ENCODE peak calls at places on chromosome 17, in nine cellular contexts. One of them, this sample, is unnamed.

GRCh38 chr17:71764507-71764906 is 356.3 kb upstream of the SOX9 start:
- DNase-seq in neural progenitor cell: peak
- DNase-seq in cardiac fibroblast: peak
- DNase-seq in PC-9: no peak
- DNase-seq in brain microvascular endothelial cell: peak
- DNase-seq in GM12878: no peak
- DNase-seq in stomach: no peak
- DNase-seq in HFF-Myc: no peak
- DNase-seq in psoas muscle: no peak
- DNase-seq in this sample: no peak

GRCh38 chr17:80005360-80006338 is 30.0 kb downstream of the TBC1D16 start:
- DNase-seq in neural progenitor cell: peak
- DNase-seq in cardiac fibroblast: peak
- DNase-seq in PC-9: no peak
- DNase-seq in brain microvascular endothelial cell: no peak
- DNase-seq in GM12878: no peak
- DNase-seq in stomach: peak
- DNase-seq in HFF-Myc: no peak
- DNase-seq in psoas muscle: peak
- DNase-seq in this sample: no peak

GRCh38 chr17:28575126-28575795 is 1.4 kb downstream of the ALDOC start:
- DNase-seq in neural progenitor cell: peak
- DNase-seq in cardiac fibroblast: peak
- DNase-seq in PC-9: no peak
- DNase-seq in brain microvascular endothelial cell: no peak
- DNase-seq in GM12878: no peak
- DNase-seq in stomach: no peak
- DNase-seq in HFF-Myc: no peak
- DNase-seq in psoas muscle: no peak
- DNase-seq in this sample: no peak

GRCh38 chr17:59853168-59853918 is 39.4 kb downstream of the TUBD1 start:
- DNase-seq in neural progenitor cell: peak
- DNase-seq in cardiac fibroblast: peak
- DNase-seq in PC-9: peak
- DNase-seq in brain microvascular endothelial cell: peak
- DNase-seq in GM12878: no peak
- DNase-seq in stomach: peak
- DNase-seq in HFF-Myc: no peak
- DNase-seq in psoas muscle: no peak
- DNase-seq in this sample: no peak

GRCh38 chr17:8021565-8022357 is 17.1 kb upstream of the ALOX15B start:
- DNase-seq in neural progenitor cell: no peak
- DNase-seq in cardiac fibroblast: no peak
- DNase-seq in PC-9: no peak
- DNase-seq in brain microvascular endothelial cell: no peak
- DNase-seq in GM12878: no peak
- DNase-seq in stomach: no peak
- DNase-seq in HFF-Myc: no peak
- DNase-seq in psoas muscle: no peak
- DNase-seq in this sample: no peak

GRCh38 chr17:34275881-34276280 is 5.9 kb downstream of the CCL7 start:
- DNase-seq in neural progenitor cell: no peak
- DNase-seq in cardiac fibroblast: peak
- DNase-seq in PC-9: no peak
- DNase-seq in brain microvascular endothelial cell: peak
- DNase-seq in GM12878: no peak
- DNase-seq in stomach: no peak
- DNase-seq in HFF-Myc: peak
- DNase-seq in psoas muscle: no peak
- DNase-seq in this sample: no peak

GRCh38 chr17:9291912-9292562 is 270.7 kb downstream of the NTN1 start:
- DNase-seq in neural progenitor cell: peak
- DNase-seq in cardiac fibroblast: no peak
- DNase-seq in PC-9: no peak
- DNase-seq in brain microvascular endothelial cell: peak
- DNase-seq in GM12878: no peak
- DNase-seq in stomach: peak
- DNase-seq in HFF-Myc: no peak
- DNase-seq in psoas muscle: peak
- DNase-seq in this sample: no peak

GRCh38 chr17:41417576-41418015 is 6.8 kb downstream of the KRT37 start:
- DNase-seq in neural progenitor cell: peak
- DNase-seq in cardiac fibroblast: no peak
- DNase-seq in PC-9: peak
- DNase-seq in brain microvascular endothelial cell: no peak
- DNase-seq in GM12878: no peak
- DNase-seq in stomach: no peak
- DNase-seq in HFF-Myc: no peak
- DNase-seq in psoas muscle: no peak
- DNase-seq in this sample: no peak

GRCh38 chr17:31248986-31249385 is 48.1 kb downstream of the OMG start:
- DNase-seq in neural progenitor cell: no peak
- DNase-seq in cardiac fibroblast: peak
- DNase-seq in PC-9: peak
- DNase-seq in brain microvascular endothelial cell: peak
- DNase-seq in GM12878: no peak
- DNase-seq in stomach: no peak
- DNase-seq in HFF-Myc: no peak
- DNase-seq in psoas muscle: no peak
- DNase-seq in this sample: no peak

GRCh38 chr17:11182430-11182829 is 58.6 kb upstream of the SHISA6 start:
- DNase-seq in neural progenitor cell: no peak
- DNase-seq in cardiac fibroblast: no peak
- DNase-seq in PC-9: no peak
- DNase-seq in brain microvascular endothelial cell: no peak
- DNase-seq in GM12878: no peak
- DNase-seq in stomach: no peak
- DNase-seq in HFF-Myc: no peak
- DNase-seq in psoas muscle: no peak
- DNase-seq in this sample: no peak

GRCh38 chr17:32487460-32488176 is 825 bp downstream of the CDK5R1 start:
- DNase-seq in neural progenitor cell: peak
- DNase-seq in cardiac fibroblast: peak
- DNase-seq in PC-9: no peak
- DNase-seq in brain microvascular endothelial cell: no peak
- DNase-seq in GM12878: no peak
- DNase-seq in stomach: no peak
- DNase-seq in HFF-Myc: no peak
- DNase-seq in psoas muscle: no peak
- DNase-seq in this sample: no peak

GRCh38 chr17:66177048-66177447 is 14.9 kb downstream of the CEP112 start:
- DNase-seq in neural progenitor cell: no peak
- DNase-seq in cardiac fibroblast: no peak
- DNase-seq in PC-9: no peak
- DNase-seq in brain microvascular endothelial cell: no peak
- DNase-seq in GM12878: no peak
- DNase-seq in stomach: no peak
- DNase-seq in HFF-Myc: no peak
- DNase-seq in psoas muscle: no peak
- DNase-seq in this sample: no peak

GRCh38 chr17:27489045-27489715 is 32.9 kb downstream of the KSR1 start:
- DNase-seq in neural progenitor cell: no peak
- DNase-seq in cardiac fibroblast: peak
- DNase-seq in PC-9: peak
- DNase-seq in brain microvascular endothelial cell: no peak
- DNase-seq in GM12878: no peak
- DNase-seq in stomach: peak
- DNase-seq in HFF-Myc: no peak
- DNase-seq in psoas muscle: peak
- DNase-seq in this sample: no peak

GRCh38 chr17:56751145-56751743 is 82.5 kb downstream of the C17orf67 start:
- DNase-seq in neural progenitor cell: no peak
- DNase-seq in cardiac fibroblast: no peak
- DNase-seq in PC-9: no peak
- DNase-seq in brain microvascular endothelial cell: no peak
- DNase-seq in GM12878: no peak
- DNase-seq in stomach: no peak
- DNase-seq in HFF-Myc: no peak
- DNase-seq in psoas muscle: no peak
- DNase-seq in this sample: no peak

DNA sequence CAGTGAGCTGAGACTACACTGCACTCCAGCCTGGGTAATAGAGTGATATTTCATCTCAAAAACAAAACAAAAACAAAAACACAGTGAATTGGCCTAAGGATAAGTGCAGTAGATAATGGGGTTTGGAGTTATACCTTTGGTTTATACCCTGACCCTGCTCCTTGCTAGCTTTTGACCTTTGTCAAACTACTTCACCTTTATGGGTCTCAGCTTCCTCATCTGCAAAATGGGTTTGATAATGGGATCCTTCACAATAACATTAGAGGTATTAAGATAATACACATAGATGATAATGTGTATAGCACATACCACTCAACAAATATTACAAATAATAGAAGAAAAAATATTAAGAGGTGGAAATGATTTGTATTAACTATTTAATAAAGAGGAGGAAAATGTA is 85.9 kb downstream of the STXBP4 start:
- DNase-seq in neural progenitor cell: no peak
- DNase-seq in cardiac fibroblast: no peak
- DNase-seq in PC-9: no peak
- DNase-seq in brain microvascular endothelial cell: no peak
- DNase-seq in GM12878: no peak
- DNase-seq in stomach: no peak
- DNase-seq in HFF-Myc: no peak
- DNase-seq in psoas muscle: no peak
- DNase-seq in this sample: no peak
- H3K4me3 ChIP-seq in neural progenitor cell: no peak
- H3K4me3 ChIP-seq in cardiac fibroblast: no peak
- H3K4me3 ChIP-seq in PC-9: no peak
- H3K4me3 ChIP-seq in brain microvascular endothelial cell: no peak
- H3K4me3 ChIP-seq in GM12878: no peak
- H3K4me3 ChIP-seq in stomach: no peak
- H3K4me3 ChIP-seq in HFF-Myc: no peak
- H3K4me3 ChIP-seq in psoas muscle: no peak
- H3K4me3 ChIP-seq in this sample: no peak

DNA sequence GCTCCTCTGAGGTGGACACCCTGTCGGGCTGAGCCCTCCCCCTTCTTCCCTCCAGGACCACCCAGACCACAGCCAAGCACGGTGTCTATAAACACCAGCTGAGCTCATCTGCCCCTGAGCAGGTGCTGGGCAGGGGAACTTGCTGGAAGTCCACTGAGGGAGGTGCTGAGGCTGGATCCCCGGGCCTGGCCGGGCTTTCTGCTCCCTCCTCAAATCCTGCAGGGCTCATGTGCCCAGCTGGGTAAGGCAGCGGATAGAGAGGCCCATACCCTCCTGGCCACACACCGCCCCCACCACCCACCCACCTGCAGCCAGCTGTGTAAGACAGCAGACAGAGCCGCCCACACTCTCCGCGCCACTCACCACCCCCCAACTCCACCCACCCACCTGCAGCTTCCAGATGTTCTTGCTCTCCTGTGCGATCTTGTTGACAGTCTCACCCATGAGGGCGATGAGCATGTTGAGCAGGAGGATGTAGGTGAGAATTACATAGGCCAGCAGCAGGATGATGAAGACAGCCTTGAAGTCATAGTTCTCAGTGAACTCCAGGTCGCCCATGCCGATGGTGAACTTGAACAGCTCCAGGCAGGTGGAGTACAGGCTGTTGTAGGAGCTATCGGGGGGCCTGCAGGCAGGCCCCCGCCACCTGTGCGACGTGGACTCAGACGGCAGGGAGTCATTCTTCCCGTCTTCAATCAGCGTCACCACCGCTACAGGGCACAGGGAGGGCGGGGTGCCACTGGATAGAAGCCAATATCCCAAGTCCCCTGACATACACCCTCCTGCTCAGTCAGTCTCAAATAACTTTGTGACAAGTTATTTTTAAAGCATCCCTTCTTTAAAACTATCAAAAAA is 15.9 kb upstream of the TRPV3 start:
- DNase-seq in neural progenitor cell: no peak
- DNase-seq in cardiac fibroblast: no peak
- DNase-seq in PC-9: no peak
- DNase-seq in brain microvascular endothelial cell: no peak
- DNase-seq in GM12878: no peak
- DNase-seq in stomach: no peak
- DNase-seq in HFF-Myc: no peak
- DNase-seq in psoas muscle: no peak
- DNase-seq in this sample: no peak
- H3K4me3 ChIP-seq in neural progenitor cell: no peak
- H3K4me3 ChIP-seq in cardiac fibroblast: no peak
- H3K4me3 ChIP-seq in PC-9: no peak
- H3K4me3 ChIP-seq in brain microvascular endothelial cell: no peak
- H3K4me3 ChIP-seq in GM12878: no peak
- H3K4me3 ChIP-seq in stomach: no peak
- H3K4me3 ChIP-seq in HFF-Myc: no peak
- H3K4me3 ChIP-seq in psoas muscle: no peak
- H3K4me3 ChIP-seq in this sample: no peak

GRCh38 chr17:73155410-73156165 is 9.2 kb upstream of the SSTR2 start:
- DNase-seq in neural progenitor cell: peak
- DNase-seq in cardiac fibroblast: no peak
- DNase-seq in PC-9: no peak
- DNase-seq in brain microvascular endothelial cell: no peak
- DNase-seq in GM12878: no peak
- DNase-seq in stomach: no peak
- DNase-seq in HFF-Myc: no peak
- DNase-seq in psoas muscle: no peak
- DNase-seq in this sample: no peak
- H3K4me3 ChIP-seq in neural progenitor cell: no peak
- H3K4me3 ChIP-seq in cardiac fibroblast: no peak
- H3K4me3 ChIP-seq in PC-9: no peak
- H3K4me3 ChIP-seq in brain microvascular endothelial cell: no peak
- H3K4me3 ChIP-seq in GM12878: no peak
- H3K4me3 ChIP-seq in stomach: no peak
- H3K4me3 ChIP-seq in HFF-Myc: no peak
- H3K4me3 ChIP-seq in psoas muscle: no peak
- H3K4me3 ChIP-seq in this sample: no peak

GRCh38 chr17:81031571-81032550 is 3.1 kb upstream of the BAIAP2 start:
- DNase-seq in neural progenitor cell: no peak
- DNase-seq in cardiac fibroblast: no peak
- DNase-seq in PC-9: no peak
- DNase-seq in brain microvascular endothelial cell: no peak
- DNase-seq in GM12878: no peak
- DNase-seq in stomach: no peak
- DNase-seq in HFF-Myc: no peak
- DNase-seq in psoas muscle: peak
- DNase-seq in this sample: no peak

GRCh38 chr17:81034168-81034777 is 678 bp upstream of the BAIAP2 start:
- DNase-seq in neural progenitor cell: peak
- DNase-seq in cardiac fibroblast: no peak
- DNase-seq in PC-9: no peak
- DNase-seq in brain microvascular endothelial cell: no peak
- DNase-seq in GM12878: no peak
- DNase-seq in stomach: no peak
- DNase-seq in HFF-Myc: no peak
- DNase-seq in psoas muscle: no peak
- DNase-seq in this sample: no peak

GRCh38 chr17:81030726-81031570 is 4.0 kb upstream of the BAIAP2 start:
- DNase-seq in neural progenitor cell: no peak
- DNase-seq in cardiac fibroblast: peak
- DNase-seq in PC-9: no peak
- DNase-seq in brain microvascular endothelial cell: no peak
- DNase-seq in GM12878: no peak
- DNase-seq in stomach: no peak
- DNase-seq in HFF-Myc: no peak
- DNase-seq in psoas muscle: peak
- DNase-seq in this sample: no peak

GRCh38 chr17:81033535-81034167 is 1.3 kb upstream of the BAIAP2 start:
- DNase-seq in neural progenitor cell: no peak
- DNase-seq in cardiac fibroblast: no peak
- DNase-seq in PC-9: no peak
- DNase-seq in brain microvascular endothelial cell: no peak
- DNase-seq in GM12878: no peak
- DNase-seq in stomach: no peak
- DNase-seq in HFF-Myc: no peak
- DNase-seq in psoas muscle: no peak
- DNase-seq in this sample: no peak

GRCh38 chr17:81032641-81033422 is 2.1 kb upstream of the BAIAP2 start:
- DNase-seq in neural progenitor cell: no peak
- DNase-seq in cardiac fibroblast: no peak
- DNase-seq in PC-9: no peak
- DNase-seq in brain microvascular endothelial cell: no peak
- DNase-seq in GM12878: no peak
- DNase-seq in stomach: no peak
- DNase-seq in HFF-Myc: no peak
- DNase-seq in psoas muscle: peak
- DNase-seq in this sample: no peak
- H3K4me3 ChIP-seq in neural progenitor cell: peak
- H3K4me3 ChIP-seq in cardiac fibroblast: no peak
- H3K4me3 ChIP-seq in PC-9: no peak
- H3K4me3 ChIP-seq in brain microvascular endothelial cell: no peak
- H3K4me3 ChIP-seq in GM12878: no peak
- H3K4me3 ChIP-seq in stomach: peak
- H3K4me3 ChIP-seq in HFF-Myc: no peak
- H3K4me3 ChIP-seq in psoas muscle: no peak
- H3K4me3 ChIP-seq in this sample: no peak